ENCODE peak calls at places on chromosome 4, in four cellular contexts. I, G, P and L are unnamed samples.

GRCh38 chr4:612052-612748 is 13.2 kb upstream of the PDE6B start:
- DNase-seq in I (no peak), P (no peak), G (no peak), L (no peak)

GRCh38 chr4:139530833-139531427 is 25.1 kb downstream of the SETD7 start:
- DNase-seq in G (peak; percentile 17), I (no peak), P (peak; percentile 27), L (peak; percentile 82)

GRCh38 chr4:178414881-178415446 is 972.7 kb upstream of the AGA start:
- DNase-seq in I (no peak), G (no peak), P (no peak), L (no peak)

GRCh38 chr4:151922306-151922705 is 161.5 kb upstream of the GATB start:
- DNase-seq in P (no peak), G (no peak), I (no peak), L (no peak)

GRCh38 chr4:141713771-141714445 is 77.5 kb downstream of the IL15 start:
- DNase-seq in P (no peak), G (no peak), I (no peak), L (no peak)

GRCh38 chr4:173074501-173074946 is 94.1 kb upstream of the GALNT7 start:
- DNase-seq in I (no peak), P (no peak), G (peak; percentile 56), L (no peak)

GRCh38 chr4:44157611-44158277 is 290.9 kb downstream of the KCTD8 start:
- DNase-seq in G (no peak), I (no peak), P (no peak), L (no peak)

GRCh38 chr4:95129708-95130343 is 372.1 kb downstream of the BMPR1B start:
- DNase-seq in P (peak; percentile 20), G (no peak), I (no peak), L (no peak)

GRCh38 chr4:153643406-153644016 is 40.6 kb upstream of the TLR2 start:
- DNase-seq in P (no peak), I (no peak), G (peak; percentile 69), L (no peak)

GRCh38 chr4:141486375-141486997 is 149.9 kb upstream of the IL15 start:
- DNase-seq in G (no peak), P (peak; percentile 59), I (no peak), L (no peak)

GRCh38 chr4:100060765-100061416 is 110.8 kb upstream of the H2AZ1 start:
- DNase-seq in I (no peak), G (no peak), P (no peak), L (no peak)

GRCh38 chr4:80142396-80143304 is 54.7 kb upstream of the PRDM8 start:
- DNase-seq in P (no peak), I (no peak), G (no peak), L (no peak)